ENCODE peak calls at places on chromosomes 16 and 17, in six cellular contexts. D is IMR-90; Y is activated CD8-positive, alpha-beta T cell treated with anti-CD3 and anti-CD28 coated beads for 36 hours; M is fibroblast of lung; G is PC-3; A is fibroblast of pulmonary artery. N is an unnamed sample.

GRCh38 chr16:2967721-2968161 is 1.4 kb upstream of the PAQR4 start:
- DNase-seq in Y (no peak), M (no peak), D (no peak), G (no peak), A (no peak), N (no peak)

GRCh38 chr16:9297437-9298113 is 206.1 kb downstream of the HAPSTR1 start:
- DNase-seq in A (no peak), M (no peak), G (peak), Y (peak), D (no peak), N (no peak)

GRCh38 chr17:31401456-31402254 is 10.2 kb downstream of the RAB11FIP4 start:
- DNase-seq in A (no peak), D (no peak), Y (no peak), M (no peak), G (no peak), N (no peak)

GRCh38 chr17:27296427-27296979 is 2.6 kb downstream of the WSB1 start:
- DNase-seq in G (peak), M (peak), A (peak), D (peak), Y (no peak), N (peak)

GRCh38 chr16:64627288-64627687 is 494.6 kb downstream of the CDH11 start:
- DNase-seq in D (no peak), Y (no peak), G (no peak), M (no peak), A (no peak), N (no peak)

GRCh38 chr17:6507535-6507934 is 48.8 kb downstream of the PITPNM3 start:
- DNase-seq in Y (no peak), A (peak), G (peak), D (peak), M (peak), N (peak)

GRCh38 chr17:59769891-59770290 is 62.4 kb downstream of the VMP1 start:
- DNase-seq in G (no peak), D (no peak), M (peak), Y (no peak), A (peak), N (no peak)

GRCh38 chr17:4998666-4999428 is 1.1 kb downstream of the KIF1C start:
- DNase-seq in G (peak), M (no peak), Y (peak), D (no peak), A (no peak), N (no peak)

GRCh38 chr17:57622886-57623433 is 122.1 kb downstream of the CCDC182 start:
- DNase-seq in Y (peak), D (peak), A (peak), M (peak), G (peak), N (peak)

GRCh38 chr16:65120811-65121721 is 797 bp downstream of the CDH11 start:
- DNase-seq in M (peak), A (peak), G (no peak), D (peak), Y (no peak), N (no peak)

GRCh38 chr17:79989106-79989835 is 46.4 kb downstream of the TBC1D16 start:
- DNase-seq in G (no peak), Y (no peak), A (no peak), M (no peak), D (no peak), N (no peak)

GRCh38 chr17:27490391-27490790 is 34.1 kb downstream of the KSR1 start:
- DNase-seq in Y (no peak), M (no peak), A (no peak), D (no peak), G (no peak), N (no peak)

GRCh38 chr17:73271078-73271477 is 9.4 kb upstream of the CPSF4L start:
- DNase-seq in M (no peak), A (no peak), G (no peak), D (no peak), Y (no peak), N (no peak)

GRCh38 chr16:21300309-21301167 is 22.4 kb upstream of the CRYM start:
- DNase-seq in D (peak), Y (peak), M (peak), G (peak), A (peak), N (peak)

GRCh38 chr16:31874354-31875111 is 926 bp downstream of the ZNF267 start:
- DNase-seq in Y (peak), D (peak), A (peak), G (peak), M (peak), N (peak)

GRCh38 chr16:87816507-87817100 is 50.8 kb upstream of the KLHDC4 start:
- DNase-seq in A (no peak), M (no peak), D (no peak), Y (no peak), G (no peak), N (no peak)

GRCh38 chr17:59151007-59151406 is 4.0 kb downstream of the SKA2 start:
- DNase-seq in M (peak), D (peak), Y (no peak), G (no peak), A (no peak), N (no peak)

DNA sequence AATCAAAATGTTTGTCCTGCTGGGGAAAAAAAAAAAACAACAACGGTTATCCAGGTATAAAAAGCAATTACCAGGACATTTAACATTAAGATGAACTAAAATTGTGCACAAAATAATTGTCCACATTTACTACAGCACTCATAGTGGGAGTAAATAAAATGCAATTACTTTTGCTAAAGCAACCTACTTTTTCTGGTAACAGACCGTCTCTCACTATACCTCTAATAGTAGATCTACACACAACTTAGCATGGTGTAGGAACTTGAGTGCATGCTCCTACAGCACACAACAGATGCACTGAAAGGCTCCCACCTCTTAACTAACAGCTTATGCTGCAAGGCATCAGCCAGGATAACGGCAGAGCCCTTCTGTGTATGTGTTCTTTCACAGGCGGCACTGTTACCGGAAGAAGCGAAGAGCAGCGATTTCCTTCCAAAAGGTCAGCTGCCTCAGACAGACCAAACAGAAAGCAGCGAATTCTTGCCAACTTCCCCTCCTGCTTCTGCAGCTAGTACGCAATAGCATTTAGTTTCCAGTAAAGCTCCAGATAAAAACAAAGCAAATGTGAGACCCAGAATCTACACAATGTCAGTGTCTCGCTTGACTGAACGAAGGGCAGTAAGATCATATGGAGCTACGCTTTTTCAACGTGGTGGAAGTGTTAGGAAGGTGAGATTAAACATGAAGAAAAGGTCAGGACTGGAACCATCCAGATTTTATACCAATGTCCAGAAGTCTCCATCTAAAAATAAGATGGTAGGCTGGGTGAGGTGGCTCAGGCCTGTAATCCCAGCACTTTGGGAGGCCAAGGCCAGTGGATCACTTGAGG is 27.6 kb downstream of the STAT5B start:
- DNase-seq in G (no peak), Y (peak), D (peak), M (peak), A (peak), N (peak)
- TF ChIP-seq CTCF in G (no peak), Y (no peak), D (no peak), M (peak), A (no peak), N (no peak)

GRCh38 chr16:11099672-11100195 is 155.4 kb downstream of the CLEC16A start:
- DNase-seq in G (no peak), M (no peak), D (no peak), A (no peak), Y (peak), N (no peak)

GRCh38 chr16:11101283-11101682 is 154.7 kb downstream of the SOCS1 start:
- DNase-seq in A (no peak), G (no peak), M (no peak), Y (no peak), D (no peak), N (no peak)

GRCh38 chr16:11100239-11100750 is 155.7 kb downstream of the SOCS1 start:
- DNase-seq in A (peak), M (peak), Y (peak), D (peak), G (peak), N (peak)

GRCh38 chr16:11102523-11102898 is 153.5 kb downstream of the SOCS1 start:
- DNase-seq in A (no peak), G (no peak), Y (no peak), M (no peak), D (no peak), N (no peak)

GRCh38 chr16:11101695-11102522 is 154.1 kb downstream of the SOCS1 start:
- DNase-seq in D (peak), Y (no peak), G (no peak), A (peak), M (peak), N (no peak)
- TF ChIP-seq CTCF in D (peak), Y (no peak), G (no peak), A (peak), M (peak), N (peak)

GRCh38 chr17:18182978-18183333 is 672 bp upstream of the ALKBH5 start:
- DNase-seq in M (peak), A (peak), Y (peak), G (peak), D (peak), N (peak)

GRCh38 chr17:18184143-18185007 is 747 bp downstream of the ALKBH5 start:
- DNase-seq in M (peak), Y (peak), D (peak), G (peak), A (peak), N (peak)

GRCh38 chr17:18182190-18182977 is 1.2 kb upstream of the ALKBH5 start:
- DNase-seq in D (no peak), A (no peak), M (no peak), Y (peak), G (no peak), N (no peak)

GRCh38 chr17:18185391-18185790 is 1.8 kb downstream of the ALKBH5 start:
- DNase-seq in M (peak), D (peak), Y (no peak), G (peak), A (peak), N (peak)

GRCh38 chr17:18183334-18184142 is at the start of gene ALKBH5:
- DNase-seq in D (peak), G (peak), Y (peak), A (peak), M (peak), N (peak)
- TF ChIP-seq CTCF in D (peak), G (peak), Y (peak), A (peak), M (peak), N (peak)

DNA sequence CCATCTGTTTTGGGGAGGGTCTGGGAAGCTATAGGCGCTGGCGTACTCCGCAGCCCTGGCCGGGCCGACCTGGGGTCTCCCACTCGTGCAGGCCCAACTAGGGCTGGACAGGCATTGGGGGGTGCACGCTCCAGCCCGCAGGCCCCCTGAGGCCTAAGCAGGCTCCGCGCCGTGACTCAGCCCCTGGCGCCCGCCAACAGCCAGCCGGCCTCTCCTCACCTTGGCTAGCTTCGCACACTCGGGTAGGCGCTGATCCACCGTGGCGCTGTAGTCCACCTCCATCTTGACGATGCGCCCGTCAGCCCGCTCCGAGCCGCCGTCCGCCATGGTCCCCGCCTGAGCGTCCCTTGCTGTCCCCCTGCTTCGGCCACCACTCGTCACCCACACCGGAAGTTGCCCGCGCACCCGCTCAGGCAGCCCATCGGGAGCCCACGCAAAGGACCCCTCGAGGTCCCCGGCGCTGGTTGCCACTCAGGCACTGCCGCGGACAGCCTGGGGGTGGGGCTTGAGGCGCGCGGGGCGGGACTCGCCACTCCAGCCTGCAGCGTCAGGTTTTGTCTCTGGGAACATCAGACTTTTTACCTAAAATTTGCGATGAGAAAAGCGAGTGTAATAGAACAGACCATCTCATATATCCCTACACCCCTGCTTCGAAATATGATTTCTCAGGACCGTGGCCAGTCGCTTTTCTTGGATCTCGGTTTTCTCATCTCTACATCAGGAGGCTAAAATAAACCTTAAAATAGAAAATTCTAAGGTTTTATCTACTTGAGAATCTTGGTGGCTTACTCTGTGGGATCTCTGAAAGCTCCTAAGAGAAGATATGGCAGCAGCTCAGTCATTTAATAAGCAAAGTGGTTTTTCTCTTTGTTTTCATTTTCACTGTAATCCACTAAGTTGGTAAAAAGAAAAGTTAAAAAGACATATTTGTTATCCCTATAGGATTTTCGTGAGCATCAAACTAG is at the start of gene PSMD12:
- DNase-seq in G (peak), D (peak), Y (peak), M (peak), A (peak), N (peak)
- TF ChIP-seq CTCF in G (no peak), D (no peak), Y (no peak), M (no peak), A (no peak), N (peak)

N was measured in HFFc6.